ENCODE peak calls at places on chromosome 10, in seven cellular contexts. M is choroid plexus epithelial cell, K is heart right ventricle, V is heart left ventricle, U is IMR-90, P is stomach, J is mammary epithelial cell. G is an unnamed sample.

GRCh38 chr10:71671983-71672535 is 47.5 kb downstream of the C10orf105 start:
- DNase-seq in M (no peak), U (no peak), P (no peak), V (no peak), J (no peak), K (no peak), G (no peak)

GRCh38 chr10:15436696-15437095 is 65.6 kb upstream of the FAM171A1 start:
- DNase-seq in K (no peak), U (peak; percentile 22), M (peak; percentile 32), P (no peak), J (peak; percentile 20), V (no peak), G (peak; percentile 89)

GRCh38 chr10:112938808-112939482 is 11.1 kb upstream of the TCF7L2 start:
- DNase-seq in J (no peak), P (no peak), K (no peak), M (no peak), V (no peak), U (no peak), G (no peak)

GRCh38 chr10:44364566-44364965 is 20.3 kb downstream of the CXCL12 start:
- DNase-seq in J (no peak), U (no peak), P (no peak), K (no peak), M (no peak), V (no peak), G (no peak)

GRCh38 chr10:84921701-84922100 is 593.3 kb downstream of the CCSER2 start:
- DNase-seq in V (no peak), J (no peak), M (no peak), U (no peak), K (no peak), P (no peak), G (no peak)

GRCh38 chr10:91569522-91569921 is 63.3 kb downstream of the PPP1R3C start:
- DNase-seq in V (no peak), K (no peak), M (no peak), J (no peak), P (no peak), U (no peak), G (peak; percentile 23)

GRCh38 chr10:113550365-113550764 is 2.5 kb upstream of the HABP2 start:
- DNase-seq in V (no peak), K (no peak), U (peak; percentile 10), J (peak; percentile 51), P (no peak), M (peak; percentile 69), G (peak; percentile 96)

GRCh38 chr10:95550073-95550672 is 11.0 kb downstream of the SORBS1 start:
- DNase-seq in K (no peak), M (peak; percentile 29), J (no peak), U (no peak), V (no peak), P (peak; percentile 34), G (no peak)

GRCh38 chr10:107013258-107014001 is 151.1 kb downstream of the SORCS1 start:
- DNase-seq in U (no peak), K (no peak), J (no peak), V (no peak), M (no peak), P (no peak), G (no peak)

GRCh38 chr10:112536663-112537062 is 89.6 kb downstream of the VTI1A start:
- DNase-seq in V (no peak), K (no peak), U (no peak), P (no peak), J (no peak), M (no peak), G (no peak)

GRCh38 chr10:119341236-119342016 is 134.1 kb downstream of the GRK5 start:
- DNase-seq in K (no peak), U (peak; percentile 83), P (no peak), M (peak; percentile 91), J (peak; percentile 69), V (peak; percentile 73), G (peak; percentile 59)

GRCh38 chr10:86400705-86401587 is 34.4 kb upstream of the GRID1 start:
- DNase-seq in P (peak; percentile 67), V (peak; percentile 63), J (peak; percentile 25), U (no peak), K (peak; percentile 54), M (peak; percentile 31), G (peak; percentile 47)

GRCh38 chr10:119981826-119982225 is 89.3 kb downstream of the SEC23IP start:
- DNase-seq in U (no peak), J (no peak), P (no peak), V (no peak), K (no peak), M (no peak), G (peak; percentile 8)

GRCh38 chr10:70664702-70665195 is 7.6 kb upstream of the ADAMTS14 start:
- DNase-seq in P (no peak), K (peak; percentile 31), U (peak; percentile 95), M (peak; percentile 98), V (peak; percentile 70), J (peak; percentile 97), G (peak; percentile 85)

GRCh38 chr10:24133839-24134238 is 75.1 kb upstream of the KIAA1217 start:
- DNase-seq in M (no peak), V (no peak), K (no peak), U (no peak), P (no peak), J (no peak), G (no peak)

GRCh38 chr10:58512470-58513188 is at the start of gene BICC1:
- DNase-seq in J (peak; percentile 46), K (peak; percentile 61), U (peak; percentile 38), V (peak; percentile 65), M (peak; percentile 63), P (no peak), G (peak; percentile 23)

GRCh38 chr10:110358869-110359629 is 54.3 kb upstream of the SMNDC1 start:
- DNase-seq in V (peak; percentile 43), M (peak; percentile 45), J (peak; percentile 84), P (peak; percentile 80), U (no peak), K (no peak), G (peak; percentile 76)

GRCh38 chr10:69864321-69864720 is 62.6 kb downstream of the COL13A1 start:
- DNase-seq in K (no peak), U (peak; percentile 93), P (no peak), V (no peak), J (peak; percentile 92), M (peak; percentile 92), G (peak; percentile 93)

GRCh38 chr10:102814873-102815661 is 22.1 kb downstream of the CYP17A1 start:
- DNase-seq in M (peak; percentile 74), V (peak; percentile 90), P (peak; percentile 66), K (peak; percentile 84), U (peak; percentile 68), J (no peak), G (peak; percentile 68)

GRCh38 chr10:70197235-70197952 is 27.1 kb upstream of the SAR1A start:
- DNase-seq in K (no peak), M (no peak), J (no peak), V (no peak), U (no peak), P (no peak), G (no peak)

GRCh38 chr10:71259282-71259681 is 46.9 kb downstream of the UNC5B start:
- DNase-seq in P (no peak), M (no peak), K (no peak), V (no peak), U (no peak), J (no peak), G (no peak)

GRCh38 chr10:63825111-63825510 is 303.9 kb downstream of the REEP3 start:
- DNase-seq in P (no peak), U (no peak), V (no peak), J (no peak), K (no peak), M (peak; percentile 10), G (no peak)

DNA sequence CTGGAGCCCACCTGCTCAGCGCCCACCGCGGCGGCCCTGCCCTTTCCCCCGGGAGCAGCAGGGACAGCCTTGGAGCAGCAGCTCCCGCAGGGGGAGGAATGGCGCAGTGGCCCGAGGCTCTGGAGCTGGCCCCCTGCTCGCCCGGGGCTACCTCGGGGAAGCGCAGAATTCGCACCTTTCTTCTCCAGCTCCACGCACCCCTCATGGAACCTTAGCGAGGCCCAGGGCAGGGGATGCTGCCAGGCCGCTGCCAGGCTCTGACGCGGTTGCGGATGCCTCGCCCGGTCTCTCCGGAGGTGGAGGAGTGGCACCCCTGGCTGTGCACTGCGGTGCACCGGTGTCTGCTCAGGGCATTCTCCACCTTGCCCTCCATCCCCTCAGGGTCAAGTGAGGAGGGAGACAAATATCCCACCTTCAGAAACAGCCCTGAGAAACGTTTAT is 84.9 kb upstream of the MKI67 start:
- DNase-seq in M (no peak), J (no peak), V (no peak), P (no peak), U (no peak), K (no peak), G (no peak)
- H3K4me3 ChIP-seq in M (no peak overlapping the region), J (no peak overlapping the region), V (peak overlapping the region; percentile 82), P (peak overlapping the region; percentile 80), U (no peak overlapping the region), K (peak overlapping the region; percentile 73), G (no peak overlapping the region)

GRCh38 chr10:117542706-117543244 is at the start of gene EMX2:
- DNase-seq in P (no peak), U (no peak), V (no peak), M (no peak), K (no peak), J (no peak), G (no peak)
- H3K4me3 ChIP-seq in P (peak within 1 kb of the TSS; percentile 36), U (no peak within 1 kb of the TSS), V (peak within 1 kb of the TSS; percentile 36), M (peak within 1 kb of the TSS; percentile 65), K (peak within 1 kb of the TSS; percentile 21), J (no peak within 1 kb of the TSS), G (no peak within 1 kb of the TSS)

GRCh38 chr10:123890761-123891146 is 853 bp downstream of the CPXM2 start:
- DNase-seq in J (no peak), M (no peak), U (no peak), V (no peak), P (no peak), K (no peak), G (no peak)
- H3K4me3 ChIP-seq in J (no peak overlapping the region), M (no peak overlapping the region), U (no peak overlapping the region), V (peak overlapping the region; percentile 60), P (peak overlapping the region; percentile 38), K (peak overlapping the region; percentile 43), G (no peak overlapping the region)

GRCh38 chr10:11141571-11142091 is 124.0 kb downstream of the CELF2 start:
- DNase-seq in P (no peak), U (no peak), M (no peak), J (no peak), K (no peak), V (no peak), G (no peak)

GRCh38 chr10:11144626-11145497 is 127.2 kb downstream of the CELF2 start:
- DNase-seq in U (no peak), J (no peak), K (no peak), M (no peak), V (no peak), P (no peak), G (no peak)

GRCh38 chr10:11143240-11143639 is 125.6 kb downstream of the CELF2 start:
- DNase-seq in M (no peak), V (no peak), U (no peak), J (no peak), P (no peak), K (no peak), G (no peak)

GRCh38 chr10:11140963-11141362 is 123.3 kb downstream of the CELF2 start:
- DNase-seq in J (no peak), V (no peak), U (no peak), P (no peak), K (no peak), M (no peak), G (no peak)

DNA sequence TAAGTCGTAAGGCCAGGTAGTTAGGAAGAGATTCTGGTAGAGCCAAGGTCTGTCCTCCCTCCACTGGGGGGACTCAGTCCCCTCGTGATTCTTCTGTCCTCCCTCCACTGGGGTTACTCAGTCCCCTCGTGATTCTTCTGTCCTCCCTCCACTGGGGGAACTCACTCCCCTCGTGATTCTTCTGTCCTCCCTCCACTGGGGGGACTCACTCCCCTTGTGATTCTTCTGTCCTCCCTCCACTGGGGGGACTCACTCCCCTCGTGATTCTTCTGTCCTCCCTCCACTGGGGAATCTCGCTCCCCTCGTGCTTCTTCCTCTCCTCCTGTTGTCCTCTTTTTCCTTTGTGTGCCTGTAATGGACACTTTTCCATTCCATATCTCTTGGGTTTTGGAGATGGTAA is 125.1 kb downstream of the CELF2 start:
- DNase-seq in J (no peak), M (no peak), V (no peak), P (no peak), K (no peak), U (no peak), G (no peak)
- H3K4me3 ChIP-seq in J (no peak overlapping the region), M (no peak overlapping the region), V (no peak overlapping the region), P (no peak overlapping the region), K (no peak overlapping the region), U (no peak overlapping the region), G (no peak overlapping the region)